ENCODE peak calls at places on chromosome 1, in eight cellular contexts. One of them, this sample, is unnamed.

GRCh38 chr1:94284481-94284880 is 47.1 kb upstream of the ARHGAP29 start:
- DNase-seq in RWPE2: no peak
- DNase-seq in OCI-LY7: no peak
- DNase-seq in HCT116: no peak
- DNase-seq in IMR-90: peak
- DNase-seq in GM12878: no peak
- DNase-seq in suprapubic skin: no peak
- DNase-seq in fibroblast of villous mesenchyme: peak
- DNase-seq in this sample: no peak

GRCh38 chr1:187038789-187039188 is 210.0 kb downstream of the PLA2G4A start:
- DNase-seq in RWPE2: no peak
- DNase-seq in OCI-LY7: no peak
- DNase-seq in HCT116: peak
- DNase-seq in IMR-90: peak
- DNase-seq in GM12878: no peak
- DNase-seq in suprapubic skin: no peak
- DNase-seq in fibroblast of villous mesenchyme: peak
- DNase-seq in this sample: peak

GRCh38 chr1:24717867-24718650 is 27.2 kb upstream of the CLIC4 start:
- DNase-seq in RWPE2: no peak
- DNase-seq in OCI-LY7: no peak
- DNase-seq in HCT116: no peak
- DNase-seq in IMR-90: no peak
- DNase-seq in GM12878: no peak
- DNase-seq in suprapubic skin: no peak
- DNase-seq in fibroblast of villous mesenchyme: no peak
- DNase-seq in this sample: no peak

GRCh38 chr1:1021860-1022259 is 1.9 kb downstream of the AGRN start:
- DNase-seq in RWPE2: no peak
- DNase-seq in OCI-LY7: no peak
- DNase-seq in HCT116: no peak
- DNase-seq in IMR-90: peak
- DNase-seq in GM12878: no peak
- DNase-seq in suprapubic skin: no peak
- DNase-seq in fibroblast of villous mesenchyme: no peak
- DNase-seq in this sample: no peak

GRCh38 chr1:147723691-147724323 is 36.6 kb downstream of the GJA5 start:
- DNase-seq in RWPE2: no peak
- DNase-seq in OCI-LY7: peak
- DNase-seq in HCT116: peak
- DNase-seq in IMR-90: no peak
- DNase-seq in GM12878: no peak
- DNase-seq in suprapubic skin: no peak
- DNase-seq in fibroblast of villous mesenchyme: peak
- DNase-seq in this sample: peak

GRCh38 chr1:234069760-234070159 is 165.3 kb downstream of the SLC35F3 start:
- DNase-seq in RWPE2: no peak
- DNase-seq in OCI-LY7: no peak
- DNase-seq in HCT116: no peak
- DNase-seq in IMR-90: no peak
- DNase-seq in GM12878: no peak
- DNase-seq in suprapubic skin: no peak
- DNase-seq in fibroblast of villous mesenchyme: peak
- DNase-seq in this sample: no peak

GRCh38 chr1:205588691-205589445 is 42.9 kb downstream of the ELK4 start:
- DNase-seq in RWPE2: no peak
- DNase-seq in OCI-LY7: peak
- DNase-seq in HCT116: no peak
- DNase-seq in IMR-90: peak
- DNase-seq in GM12878: no peak
- DNase-seq in suprapubic skin: peak
- DNase-seq in fibroblast of villous mesenchyme: peak
- DNase-seq in this sample: peak

GRCh38 chr1:1305300-1306069 is 2.2 kb downstream of the ACAP3 start:
- DNase-seq in RWPE2: peak
- DNase-seq in OCI-LY7: peak
- DNase-seq in HCT116: no peak
- DNase-seq in IMR-90: peak
- DNase-seq in GM12878: no peak
- DNase-seq in suprapubic skin: peak
- DNase-seq in fibroblast of villous mesenchyme: peak
- DNase-seq in this sample: peak

GRCh38 chr1:100411574-100411973 is 59.3 kb downstream of the CDC14A start:
- DNase-seq in RWPE2: no peak
- DNase-seq in OCI-LY7: no peak
- DNase-seq in HCT116: no peak
- DNase-seq in IMR-90: no peak
- DNase-seq in GM12878: no peak
- DNase-seq in suprapubic skin: no peak
- DNase-seq in fibroblast of villous mesenchyme: no peak
- DNase-seq in this sample: no peak

GRCh38 chr1:210741564-210741963 is 392.4 kb downstream of the KCNH1 start:
- DNase-seq in RWPE2: no peak
- DNase-seq in OCI-LY7: no peak
- DNase-seq in HCT116: no peak
- DNase-seq in IMR-90: no peak
- DNase-seq in GM12878: no peak
- DNase-seq in suprapubic skin: no peak
- DNase-seq in fibroblast of villous mesenchyme: no peak
- DNase-seq in this sample: no peak

GRCh38 chr1:31663622-31664452 is 19.2 kb upstream of the PEF1 start:
- DNase-seq in RWPE2: no peak
- DNase-seq in OCI-LY7: peak
- DNase-seq in HCT116: peak
- DNase-seq in IMR-90: peak
- DNase-seq in GM12878: no peak
- DNase-seq in suprapubic skin: no peak
- DNase-seq in fibroblast of villous mesenchyme: peak
- DNase-seq in this sample: peak

GRCh38 chr1:91997607-91998195 is 32.1 kb upstream of the EPHX4 start:
- DNase-seq in RWPE2: no peak
- DNase-seq in OCI-LY7: peak
- DNase-seq in HCT116: peak
- DNase-seq in IMR-90: peak
- DNase-seq in GM12878: peak
- DNase-seq in suprapubic skin: no peak
- DNase-seq in fibroblast of villous mesenchyme: peak
- DNase-seq in this sample: peak

GRCh38 chr1:156922986-156923564 is 2.6 kb downstream of the LRRC71 start:
- DNase-seq in RWPE2: no peak
- DNase-seq in OCI-LY7: no peak
- DNase-seq in HCT116: no peak
- DNase-seq in IMR-90: no peak
- DNase-seq in GM12878: no peak
- DNase-seq in suprapubic skin: no peak
- DNase-seq in fibroblast of villous mesenchyme: no peak
- DNase-seq in this sample: no peak

GRCh38 chr1:225597926-225598575 is 54.9 kb downstream of the ENAH start:
- DNase-seq in RWPE2: no peak
- DNase-seq in OCI-LY7: no peak
- DNase-seq in HCT116: no peak
- DNase-seq in IMR-90: peak
- DNase-seq in GM12878: no peak
- DNase-seq in suprapubic skin: no peak
- DNase-seq in fibroblast of villous mesenchyme: peak
- DNase-seq in this sample: peak

GRCh38 chr1:22341791-22342605 is 109.7 kb upstream of the ZBTB40 start:
- DNase-seq in RWPE2: no peak
- DNase-seq in OCI-LY7: no peak
- DNase-seq in HCT116: no peak
- DNase-seq in IMR-90: peak
- DNase-seq in GM12878: no peak
- DNase-seq in suprapubic skin: peak
- DNase-seq in fibroblast of villous mesenchyme: peak
- DNase-seq in this sample: no peak
- H3K4me3 ChIP-seq in RWPE2: no peak
- H3K4me3 ChIP-seq in OCI-LY7: no peak
- H3K4me3 ChIP-seq in HCT116: no peak
- H3K4me3 ChIP-seq in IMR-90: no peak
- H3K4me3 ChIP-seq in GM12878: no peak
- H3K4me3 ChIP-seq in suprapubic skin: no peak
- H3K4me3 ChIP-seq in fibroblast of villous mesenchyme: no peak
- H3K4me3 ChIP-seq in this sample: no peak

DNA sequence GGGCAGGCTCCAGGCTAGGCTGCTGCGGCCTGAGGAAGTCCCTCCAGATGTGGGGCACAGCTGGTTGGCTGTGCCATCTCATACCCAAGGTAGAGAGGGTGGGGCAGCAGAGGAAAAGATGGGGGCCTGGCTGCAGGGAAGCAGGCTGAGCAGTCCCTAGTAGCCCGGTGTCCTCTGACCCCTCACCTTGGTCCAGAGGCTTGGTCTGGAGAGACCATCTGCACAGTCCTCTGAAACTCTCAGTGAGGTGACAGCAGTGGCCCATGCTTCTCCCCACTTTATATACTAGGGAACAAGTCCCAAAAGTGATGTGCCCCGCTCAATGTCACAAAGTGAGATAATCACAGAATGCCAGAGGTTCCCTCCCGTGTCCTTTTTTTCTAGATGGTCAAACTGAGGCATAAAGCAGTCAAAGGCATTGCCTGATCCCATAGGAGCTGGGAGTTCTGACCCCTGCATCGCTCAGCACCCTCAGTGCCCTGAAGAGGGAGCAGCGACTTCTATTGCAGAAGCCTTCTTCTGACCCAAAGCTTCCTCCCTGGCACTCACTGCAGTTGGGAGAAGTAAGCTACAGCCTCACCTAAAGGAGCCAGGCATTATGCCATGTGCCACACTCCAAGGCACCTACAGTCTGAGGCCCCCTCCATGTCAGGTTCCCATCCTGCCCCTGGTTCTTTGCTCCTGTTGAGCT is 45.5 kb downstream of the TRABD2B start:
- DNase-seq in RWPE2: no peak
- DNase-seq in OCI-LY7: no peak
- DNase-seq in HCT116: no peak
- DNase-seq in IMR-90: no peak
- DNase-seq in GM12878: no peak
- DNase-seq in suprapubic skin: no peak
- DNase-seq in fibroblast of villous mesenchyme: no peak
- DNase-seq in this sample: no peak
- TF ChIP-seq CTCF in RWPE2: no peak
- TF ChIP-seq CTCF in OCI-LY7: peak
- TF ChIP-seq CTCF in HCT116: peak
- TF ChIP-seq CTCF in IMR-90: no peak
- TF ChIP-seq CTCF in GM12878: no peak
- TF ChIP-seq CTCF in suprapubic skin: no peak
- TF ChIP-seq CTCF in fibroblast of villous mesenchyme: peak
- TF ChIP-seq CTCF in this sample: no peak

GRCh38 chr1:57421366-57421765 is 2.5 kb downstream of the DAB1 start:
- DNase-seq in RWPE2: no peak
- DNase-seq in OCI-LY7: no peak
- DNase-seq in HCT116: no peak
- DNase-seq in IMR-90: no peak
- DNase-seq in GM12878: no peak
- DNase-seq in suprapubic skin: no peak
- DNase-seq in fibroblast of villous mesenchyme: no peak
- DNase-seq in this sample: no peak
- H3K4me3 ChIP-seq in RWPE2: no peak
- H3K4me3 ChIP-seq in OCI-LY7: no peak
- H3K4me3 ChIP-seq in HCT116: no peak
- H3K4me3 ChIP-seq in IMR-90: no peak
- H3K4me3 ChIP-seq in GM12878: no peak
- H3K4me3 ChIP-seq in suprapubic skin: no peak
- H3K4me3 ChIP-seq in fibroblast of villous mesenchyme: no peak
- H3K4me3 ChIP-seq in this sample: no peak

DNA sequence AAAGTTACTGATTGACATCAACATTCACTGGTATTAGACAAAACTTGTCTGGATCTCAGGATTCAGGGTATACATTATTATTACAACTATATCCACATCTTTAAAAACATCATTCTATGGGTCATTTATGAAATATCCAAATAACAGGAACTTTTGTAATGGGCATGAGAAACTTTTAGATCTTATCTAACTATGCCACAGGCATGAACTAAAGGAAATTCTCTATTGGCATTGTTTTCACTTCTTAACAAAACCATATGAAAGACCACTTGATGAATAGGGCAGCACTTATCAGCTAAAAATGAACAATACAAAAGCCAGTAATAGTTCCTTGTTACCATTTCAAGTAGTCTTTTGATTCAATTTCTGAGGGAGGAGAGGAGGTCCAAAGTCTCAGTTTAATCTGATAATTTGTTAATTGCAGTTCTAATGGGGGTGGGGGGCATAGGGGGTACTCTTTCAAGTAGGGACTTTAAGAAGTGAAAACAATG is 30.8 kb upstream of the CPLANE2 start:
- DNase-seq in RWPE2: no peak
- DNase-seq in OCI-LY7: no peak
- DNase-seq in HCT116: no peak
- DNase-seq in IMR-90: no peak
- DNase-seq in GM12878: no peak
- DNase-seq in suprapubic skin: no peak
- DNase-seq in fibroblast of villous mesenchyme: no peak
- DNase-seq in this sample: peak
- TF ChIP-seq CTCF in RWPE2: no peak
- TF ChIP-seq CTCF in OCI-LY7: no peak
- TF ChIP-seq CTCF in HCT116: no peak
- TF ChIP-seq CTCF in IMR-90: no peak
- TF ChIP-seq CTCF in GM12878: no peak
- TF ChIP-seq CTCF in suprapubic skin: no peak
- TF ChIP-seq CTCF in fibroblast of villous mesenchyme: no peak
- TF ChIP-seq CTCF in this sample: no peak

GRCh38 chr1:27592600-27593340 is 11.2 kb downstream of the AHDC1 start:
- DNase-seq in RWPE2: no peak
- DNase-seq in OCI-LY7: no peak
- DNase-seq in HCT116: no peak
- DNase-seq in IMR-90: no peak
- DNase-seq in GM12878: no peak
- DNase-seq in suprapubic skin: no peak
- DNase-seq in fibroblast of villous mesenchyme: no peak
- DNase-seq in this sample: no peak
- H3K4me3 ChIP-seq in RWPE2: no peak
- H3K4me3 ChIP-seq in OCI-LY7: no peak
- H3K4me3 ChIP-seq in HCT116: no peak
- H3K4me3 ChIP-seq in IMR-90: no peak
- H3K4me3 ChIP-seq in GM12878: no peak
- H3K4me3 ChIP-seq in suprapubic skin: no peak
- H3K4me3 ChIP-seq in fibroblast of villous mesenchyme: no peak
- H3K4me3 ChIP-seq in this sample: no peak

DNA sequence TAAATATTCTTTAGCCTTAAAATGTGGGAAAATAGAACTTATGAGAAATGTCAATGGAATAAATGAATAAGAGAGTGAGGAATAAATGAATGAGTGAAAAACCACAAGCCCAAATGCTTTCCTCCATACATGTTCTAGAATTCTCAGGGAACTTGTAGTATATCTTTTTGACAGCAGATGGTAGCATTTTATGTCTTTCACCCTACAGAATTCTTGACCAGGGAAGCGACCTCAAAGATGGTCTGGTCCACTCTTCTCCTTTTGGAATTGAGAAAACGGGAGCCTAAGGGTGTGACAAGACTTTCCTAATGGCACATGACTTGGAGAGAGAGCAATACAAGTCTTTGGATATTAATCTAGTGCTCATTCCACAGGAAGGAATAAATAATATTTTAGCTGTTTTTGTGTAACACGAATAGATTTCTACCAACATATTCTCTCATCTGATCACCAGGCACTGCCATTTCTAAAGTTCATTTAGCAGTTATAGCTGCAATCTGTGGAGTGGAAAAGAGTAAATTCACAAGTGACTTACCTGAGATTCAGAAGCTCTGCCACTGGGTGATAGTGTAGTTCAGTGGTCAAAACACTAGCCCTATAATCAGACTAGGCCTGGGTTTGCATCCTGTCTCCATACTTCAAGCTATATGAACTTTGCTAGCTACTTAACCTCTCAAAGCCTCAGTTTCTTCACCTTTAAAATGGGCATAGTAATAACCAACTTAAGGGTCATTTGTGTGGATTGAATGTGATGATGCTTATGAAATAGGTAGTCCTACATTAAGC is 15.0 kb upstream of the F5 start:
- DNase-seq in RWPE2: no peak
- DNase-seq in OCI-LY7: peak
- DNase-seq in HCT116: no peak
- DNase-seq in IMR-90: peak
- DNase-seq in GM12878: peak
- DNase-seq in suprapubic skin: no peak
- DNase-seq in fibroblast of villous mesenchyme: peak
- DNase-seq in this sample: peak
- TF ChIP-seq CTCF in RWPE2: peak
- TF ChIP-seq CTCF in OCI-LY7: peak
- TF ChIP-seq CTCF in HCT116: peak
- TF ChIP-seq CTCF in IMR-90: peak
- TF ChIP-seq CTCF in GM12878: peak
- TF ChIP-seq CTCF in suprapubic skin: no peak
- TF ChIP-seq CTCF in fibroblast of villous mesenchyme: peak
- TF ChIP-seq CTCF in this sample: peak

This sample was measured in cardiac fibroblast.